ENCODE peak calls at places on chromosomes 6 and 20, in six cellular contexts. One of them, this sample, is unnamed.

GRCh38 chr6:12136905-12137304 is 124.8 kb downstream of the HIVEP1 start:
- DNase-seq in epithelial cell of esophagus: peak; percentile 53
- DNase-seq in central memory CD8-positive, alpha-beta T cell: no peak
- DNase-seq in neural progenitor cell: no peak
- DNase-seq in D341Med: no peak
- DNase-seq in AG04450: no peak
- DNase-seq in this sample: no peak

GRCh38 chr20:46551508-46552280 is 1.2 kb upstream of the OCSTAMP start:
- DNase-seq in epithelial cell of esophagus: no peak
- DNase-seq in central memory CD8-positive, alpha-beta T cell: no peak
- DNase-seq in neural progenitor cell: peak; percentile 21
- DNase-seq in D341Med: no peak
- DNase-seq in AG04450: no peak
- DNase-seq in this sample: no peak

GRCh38 chr6:131159578-131159977 is 24.3 kb downstream of the AKAP7 start:
- DNase-seq in epithelial cell of esophagus: peak; percentile 71
- DNase-seq in central memory CD8-positive, alpha-beta T cell: no peak
- DNase-seq in neural progenitor cell: no peak
- DNase-seq in D341Med: no peak
- DNase-seq in AG04450: peak; percentile 41
- DNase-seq in this sample: no peak

GRCh38 chr20:48324744-48325143 is 503.1 kb downstream of the PREX1 start:
- DNase-seq in epithelial cell of esophagus: no peak
- DNase-seq in central memory CD8-positive, alpha-beta T cell: no peak
- DNase-seq in neural progenitor cell: no peak
- DNase-seq in D341Med: no peak
- DNase-seq in AG04450: no peak
- DNase-seq in this sample: no peak

GRCh38 chr6:2639876-2640275 is 110.8 kb downstream of the MYLK4 start:
- DNase-seq in epithelial cell of esophagus: no peak
- DNase-seq in central memory CD8-positive, alpha-beta T cell: no peak
- DNase-seq in neural progenitor cell: no peak
- DNase-seq in D341Med: no peak
- DNase-seq in AG04450: no peak
- DNase-seq in this sample: no peak

GRCh38 chr20:39398656-39399055 is 436.5 kb downstream of the DHX35 start:
- DNase-seq in epithelial cell of esophagus: no peak
- DNase-seq in central memory CD8-positive, alpha-beta T cell: no peak
- DNase-seq in neural progenitor cell: peak; percentile 24
- DNase-seq in D341Med: no peak
- DNase-seq in AG04450: no peak
- DNase-seq in this sample: no peak

GRCh38 chr6:157982297-157982579 is 575 bp downstream of the SYNJ2 start:
- DNase-seq in epithelial cell of esophagus: peak; percentile 45
- DNase-seq in central memory CD8-positive, alpha-beta T cell: no peak
- DNase-seq in neural progenitor cell: peak; percentile 74
- DNase-seq in D341Med: no peak
- DNase-seq in AG04450: no peak
- DNase-seq in this sample: peak; percentile 15

GRCh38 chr6:2782825-2783187 is 17.6 kb downstream of the WRNIP1 start:
- DNase-seq in epithelial cell of esophagus: no peak
- DNase-seq in central memory CD8-positive, alpha-beta T cell: no peak
- DNase-seq in neural progenitor cell: no peak
- DNase-seq in D341Med: no peak
- DNase-seq in AG04450: no peak
- DNase-seq in this sample: no peak

GRCh38 chr20:63128367-63128766 is 87.6 kb downstream of the YTHDF1 start:
- DNase-seq in epithelial cell of esophagus: no peak
- DNase-seq in central memory CD8-positive, alpha-beta T cell: no peak
- DNase-seq in neural progenitor cell: no peak
- DNase-seq in D341Med: no peak
- DNase-seq in AG04450: no peak
- DNase-seq in this sample: no peak

GRCh38 chr6:110878751-110879539 is 4.4 kb downstream of the AMD1 start:
- DNase-seq in epithelial cell of esophagus: peak; percentile 43
- DNase-seq in central memory CD8-positive, alpha-beta T cell: no peak
- DNase-seq in neural progenitor cell: peak; percentile 57
- DNase-seq in D341Med: peak; percentile 62
- DNase-seq in AG04450: peak; percentile 20
- DNase-seq in this sample: no peak

GRCh38 chr20:53128024-53128423 is 155.9 kb downstream of the TSHZ2 start:
- DNase-seq in epithelial cell of esophagus: no peak
- DNase-seq in central memory CD8-positive, alpha-beta T cell: no peak
- DNase-seq in neural progenitor cell: no peak
- DNase-seq in D341Med: no peak
- DNase-seq in AG04450: no peak
- DNase-seq in this sample: no peak

GRCh38 chr6:85364354-85364753 is 85.5 kb upstream of the NT5E start:
- DNase-seq in epithelial cell of esophagus: peak; percentile 93
- DNase-seq in central memory CD8-positive, alpha-beta T cell: no peak
- DNase-seq in neural progenitor cell: no peak
- DNase-seq in D341Med: no peak
- DNase-seq in AG04450: no peak
- DNase-seq in this sample: no peak

GRCh38 chr20:35515341-35515740 is 14.1 kb downstream of the C20orf173 start:
- DNase-seq in epithelial cell of esophagus: no peak
- DNase-seq in central memory CD8-positive, alpha-beta T cell: no peak
- DNase-seq in neural progenitor cell: no peak
- DNase-seq in D341Med: no peak
- DNase-seq in AG04450: no peak
- DNase-seq in this sample: no peak

GRCh38 chr6:129583864-129584263 is 126.1 kb downstream of the ARHGAP18 start:
- DNase-seq in epithelial cell of esophagus: no peak
- DNase-seq in central memory CD8-positive, alpha-beta T cell: no peak
- DNase-seq in neural progenitor cell: no peak
- DNase-seq in D341Med: no peak
- DNase-seq in AG04450: no peak
- DNase-seq in this sample: no peak

GRCh38 chr20:1225263-1225728 is 548 bp upstream of the RAD21L1 start:
- DNase-seq in epithelial cell of esophagus: no peak
- DNase-seq in central memory CD8-positive, alpha-beta T cell: no peak
- DNase-seq in neural progenitor cell: no peak
- DNase-seq in D341Med: no peak
- DNase-seq in AG04450: no peak
- DNase-seq in this sample: no peak

GRCh38 chr6:85864453-85865401 is 222.0 kb upstream of the SYNCRIP start:
- DNase-seq in epithelial cell of esophagus: peak; percentile 64
- DNase-seq in central memory CD8-positive, alpha-beta T cell: no peak
- DNase-seq in neural progenitor cell: no peak
- DNase-seq in D341Med: no peak
- DNase-seq in AG04450: no peak
- DNase-seq in this sample: no peak

GRCh38 chr6:111757342-111757741 is 115.9 kb downstream of the FYN start:
- DNase-seq in epithelial cell of esophagus: peak; percentile 57
- DNase-seq in central memory CD8-positive, alpha-beta T cell: peak; percentile 39
- DNase-seq in neural progenitor cell: no peak
- DNase-seq in D341Med: no peak
- DNase-seq in AG04450: no peak
- DNase-seq in this sample: no peak

GRCh38 chr6:14922306-14922705 is 323.6 kb upstream of the JARID2 start:
- DNase-seq in epithelial cell of esophagus: no peak
- DNase-seq in central memory CD8-positive, alpha-beta T cell: no peak
- DNase-seq in neural progenitor cell: peak; percentile 50
- DNase-seq in D341Med: no peak
- DNase-seq in AG04450: no peak
- DNase-seq in this sample: no peak

GRCh38 chr6:119799633-119800032 is 450.1 kb upstream of the MAN1A1 start:
- DNase-seq in epithelial cell of esophagus: no peak
- DNase-seq in central memory CD8-positive, alpha-beta T cell: no peak
- DNase-seq in neural progenitor cell: no peak
- DNase-seq in D341Med: no peak
- DNase-seq in AG04450: no peak
- DNase-seq in this sample: no peak

GRCh38 chr6:126947070-126947469 is 171.4 kb upstream of the RSPO3 start:
- DNase-seq in epithelial cell of esophagus: no peak
- DNase-seq in central memory CD8-positive, alpha-beta T cell: no peak
- DNase-seq in neural progenitor cell: no peak
- DNase-seq in D341Med: no peak
- DNase-seq in AG04450: no peak
- DNase-seq in this sample: no peak

GRCh38 chr6:33620158-33620583 is 951 bp upstream of the ITPR3 start:
- DNase-seq in epithelial cell of esophagus: no peak
- DNase-seq in central memory CD8-positive, alpha-beta T cell: peak; percentile 22
- DNase-seq in neural progenitor cell: peak; percentile 53
- DNase-seq in D341Med: peak; percentile 63
- DNase-seq in AG04450: no peak
- DNase-seq in this sample: no peak

GRCh38 chr6:143176090-143177021 is 115.7 kb downstream of the AIG1 start:
- DNase-seq in epithelial cell of esophagus: peak; percentile 82
- DNase-seq in central memory CD8-positive, alpha-beta T cell: no peak
- DNase-seq in neural progenitor cell: no peak
- DNase-seq in D341Med: no peak
- DNase-seq in AG04450: peak; percentile 71
- DNase-seq in this sample: no peak

GRCh38 chr6:170110201-170111140 is 180.4 kb downstream of the DLL1 start:
- DNase-seq in epithelial cell of esophagus: no peak
- DNase-seq in central memory CD8-positive, alpha-beta T cell: no peak
- DNase-seq in neural progenitor cell: no peak
- DNase-seq in D341Med: peak; percentile 22
- DNase-seq in AG04450: no peak
- DNase-seq in this sample: no peak

GRCh38 chr6:60687085-60687484 is 1598.9 kb downstream of the KHDRBS2 start:
- DNase-seq in epithelial cell of esophagus: no peak
- DNase-seq in central memory CD8-positive, alpha-beta T cell: no peak
- DNase-seq in neural progenitor cell: no peak
- DNase-seq in D341Med: no peak
- DNase-seq in AG04450: no peak
- DNase-seq in this sample: no peak

GRCh38 chr6:3331498-3331897 is 72.8 kb downstream of the PSMG4 start:
- DNase-seq in epithelial cell of esophagus: no peak
- DNase-seq in central memory CD8-positive, alpha-beta T cell: no peak
- DNase-seq in neural progenitor cell: no peak
- DNase-seq in D341Med: no peak
- DNase-seq in AG04450: no peak
- DNase-seq in this sample: no peak

GRCh38 chr20:25090492-25091429 is 8.8 kb upstream of the VSX1 start:
- DNase-seq in epithelial cell of esophagus: no peak
- DNase-seq in central memory CD8-positive, alpha-beta T cell: peak; percentile 77
- DNase-seq in neural progenitor cell: no peak
- DNase-seq in D341Med: no peak
- DNase-seq in AG04450: no peak
- DNase-seq in this sample: peak; percentile 48

GRCh38 chr6:129351807-129352206 is 358.2 kb downstream of the ARHGAP18 start:
- DNase-seq in epithelial cell of esophagus: no peak
- DNase-seq in central memory CD8-positive, alpha-beta T cell: no peak
- DNase-seq in neural progenitor cell: no peak
- DNase-seq in D341Med: no peak
- DNase-seq in AG04450: no peak
- DNase-seq in this sample: no peak

GRCh38 chr6:80329496-80329895 is 223.0 kb downstream of the BCKDHB start:
- DNase-seq in epithelial cell of esophagus: no peak
- DNase-seq in central memory CD8-positive, alpha-beta T cell: no peak
- DNase-seq in neural progenitor cell: peak; percentile 52
- DNase-seq in D341Med: no peak
- DNase-seq in AG04450: no peak
- DNase-seq in this sample: no peak

GRCh38 chr20:50642288-50642803 is 49.0 kb downstream of the RIPOR3 start:
- DNase-seq in epithelial cell of esophagus: no peak
- DNase-seq in central memory CD8-positive, alpha-beta T cell: no peak
- DNase-seq in neural progenitor cell: peak; percentile 64
- DNase-seq in D341Med: peak; percentile 86
- DNase-seq in AG04450: no peak
- DNase-seq in this sample: no peak